ENCODE peak calls at places on chromosome 9, in seven cellular contexts. One of them, this sample, is unnamed.

GRCh38 chr9:86303316-86303975 is 21.1 kb upstream of the ISCA1 start:
- DNase-seq in left ventricle myocardium inferior: no peak
- DNase-seq in fibroblast of mammary gland: peak; percentile 9
- DNase-seq in heart left ventricle: no peak
- DNase-seq in RWPE1: peak; percentile 61
- DNase-seq in pancreas: no peak
- DNase-seq in endodermal cell: no peak
- DNase-seq in this sample: no peak

GRCh38 chr9:117247271-117247670 is 167.6 kb downstream of the ASTN2 start:
- DNase-seq in heart left ventricle: no peak
- DNase-seq in fibroblast of mammary gland: no peak
- DNase-seq in pancreas: no peak
- DNase-seq in endodermal cell: peak; percentile 61
- DNase-seq in left ventricle myocardium inferior: no peak
- DNase-seq in RWPE1: peak; percentile 26
- DNase-seq in this sample: no peak

GRCh38 chr9:130975932-130976841 is 32.8 kb upstream of the LAMC3 start:
- DNase-seq in fibroblast of mammary gland: no peak
- DNase-seq in endodermal cell: no peak
- DNase-seq in left ventricle myocardium inferior: no peak
- DNase-seq in heart left ventricle: no peak
- DNase-seq in pancreas: no peak
- DNase-seq in RWPE1: no peak
- DNase-seq in this sample: no peak

GRCh38 chr9:109935406-109936087 is 155.5 kb downstream of the PALM2AKAP2 start:
- DNase-seq in fibroblast of mammary gland: no peak
- DNase-seq in left ventricle myocardium inferior: no peak
- DNase-seq in pancreas: no peak
- DNase-seq in RWPE1: no peak
- DNase-seq in endodermal cell: no peak
- DNase-seq in heart left ventricle: no peak
- DNase-seq in this sample: no peak

GRCh38 chr9:70485273-70485858 is 70.9 kb upstream of the KLF9 start:
- DNase-seq in left ventricle myocardium inferior: peak; percentile 64
- DNase-seq in pancreas: no peak
- DNase-seq in heart left ventricle: no peak
- DNase-seq in endodermal cell: no peak
- DNase-seq in RWPE1: no peak
- DNase-seq in fibroblast of mammary gland: no peak
- DNase-seq in this sample: no peak

GRCh38 chr9:115739096-115739875 is 414.3 kb upstream of the PAPPA start:
- DNase-seq in fibroblast of mammary gland: peak; percentile 54
- DNase-seq in left ventricle myocardium inferior: no peak
- DNase-seq in heart left ventricle: no peak
- DNase-seq in endodermal cell: no peak
- DNase-seq in RWPE1: no peak
- DNase-seq in pancreas: no peak
- DNase-seq in this sample: no peak

GRCh38 chr9:92468206-92468605 is 14.1 kb downstream of the ASPN start:
- DNase-seq in left ventricle myocardium inferior: no peak
- DNase-seq in endodermal cell: no peak
- DNase-seq in RWPE1: peak; percentile 32
- DNase-seq in pancreas: no peak
- DNase-seq in heart left ventricle: no peak
- DNase-seq in fibroblast of mammary gland: peak; percentile 77
- DNase-seq in this sample: no peak

GRCh38 chr9:81686614-81687520 is 2.5 kb downstream of the TLE1 start:
- DNase-seq in left ventricle myocardium inferior: peak; percentile 79
- DNase-seq in endodermal cell: peak; percentile 93
- DNase-seq in fibroblast of mammary gland: peak; percentile 76
- DNase-seq in heart left ventricle: peak; percentile 84
- DNase-seq in RWPE1: peak; percentile 90
- DNase-seq in pancreas: peak; percentile 84
- DNase-seq in this sample: peak; percentile 84

GRCh38 chr9:2356391-2356790 is 265.2 kb upstream of the VLDLR start:
- DNase-seq in endodermal cell: no peak
- DNase-seq in RWPE1: no peak
- DNase-seq in pancreas: no peak
- DNase-seq in heart left ventricle: no peak
- DNase-seq in left ventricle myocardium inferior: no peak
- DNase-seq in fibroblast of mammary gland: no peak
- DNase-seq in this sample: no peak

GRCh38 chr9:3331801-3332200 is 194.0 kb downstream of the RFX3 start:
- DNase-seq in pancreas: no peak
- DNase-seq in heart left ventricle: no peak
- DNase-seq in endodermal cell: peak; percentile 51
- DNase-seq in fibroblast of mammary gland: no peak
- DNase-seq in left ventricle myocardium inferior: no peak
- DNase-seq in RWPE1: no peak
- DNase-seq in this sample: no peak

GRCh38 chr9:96868709-96869108 is 14.4 kb upstream of the ZNF782 start:
- DNase-seq in left ventricle myocardium inferior: no peak
- DNase-seq in RWPE1: no peak
- DNase-seq in pancreas: peak; percentile 79
- DNase-seq in endodermal cell: no peak
- DNase-seq in fibroblast of mammary gland: no peak
- DNase-seq in heart left ventricle: no peak
- DNase-seq in this sample: no peak

GRCh38 chr9:69071059-69071458 is 35.5 kb downstream of the FXN start:
- DNase-seq in left ventricle myocardium inferior: no peak
- DNase-seq in endodermal cell: no peak
- DNase-seq in pancreas: no peak
- DNase-seq in fibroblast of mammary gland: no peak
- DNase-seq in heart left ventricle: no peak
- DNase-seq in RWPE1: no peak
- DNase-seq in this sample: no peak

GRCh38 chr9:114386886-114387677 is 700 bp downstream of the AKNA start:
- DNase-seq in pancreas: no peak
- DNase-seq in left ventricle myocardium inferior: no peak
- DNase-seq in endodermal cell: no peak
- DNase-seq in fibroblast of mammary gland: no peak
- DNase-seq in heart left ventricle: peak; percentile 40
- DNase-seq in RWPE1: no peak
- DNase-seq in this sample: no peak

GRCh38 chr9:27303219-27303618 is 6.3 kb upstream of the EQTN start:
- DNase-seq in fibroblast of mammary gland: peak; percentile 50
- DNase-seq in RWPE1: no peak
- DNase-seq in left ventricle myocardium inferior: no peak
- DNase-seq in pancreas: no peak
- DNase-seq in heart left ventricle: no peak
- DNase-seq in endodermal cell: peak; percentile 63
- DNase-seq in this sample: no peak

GRCh38 chr9:14687042-14687719 is 6.1 kb downstream of the ZDHHC21 start:
- DNase-seq in fibroblast of mammary gland: peak; percentile 95
- DNase-seq in heart left ventricle: no peak
- DNase-seq in pancreas: no peak
- DNase-seq in endodermal cell: no peak
- DNase-seq in RWPE1: peak; percentile 20
- DNase-seq in left ventricle myocardium inferior: no peak
- DNase-seq in this sample: no peak

GRCh38 chr9:3963266-3964019 is 336.4 kb downstream of the GLIS3 start:
- DNase-seq in endodermal cell: no peak
- DNase-seq in left ventricle myocardium inferior: no peak
- DNase-seq in RWPE1: no peak
- DNase-seq in fibroblast of mammary gland: peak; percentile 94
- DNase-seq in heart left ventricle: peak; percentile 47
- DNase-seq in pancreas: no peak
- DNase-seq in this sample: no peak

GRCh38 chr9:100474950-100475276 is 2.0 kb downstream of the TMEFF1 start:
- DNase-seq in heart left ventricle: no peak
- DNase-seq in pancreas: no peak
- DNase-seq in RWPE1: no peak
- DNase-seq in endodermal cell: no peak
- DNase-seq in left ventricle myocardium inferior: no peak
- DNase-seq in fibroblast of mammary gland: no peak
- DNase-seq in this sample: no peak

GRCh38 chr9:69771775-69772418 is 12.1 kb upstream of the PTAR1 start:
- DNase-seq in pancreas: no peak
- DNase-seq in left ventricle myocardium inferior: no peak
- DNase-seq in fibroblast of mammary gland: peak; percentile 95
- DNase-seq in endodermal cell: no peak
- DNase-seq in heart left ventricle: no peak
- DNase-seq in RWPE1: no peak
- DNase-seq in this sample: no peak

GRCh38 chr9:99231708-99232107 is 9.6 kb downstream of the SEC61B start:
- DNase-seq in heart left ventricle: no peak
- DNase-seq in endodermal cell: peak; percentile 70
- DNase-seq in pancreas: no peak
- DNase-seq in RWPE1: peak; percentile 32
- DNase-seq in left ventricle myocardium inferior: no peak
- DNase-seq in fibroblast of mammary gland: peak; percentile 22
- DNase-seq in this sample: no peak

GRCh38 chr9:96392263-96392662 is 8.8 kb upstream of the SLC35D2 start:
- DNase-seq in heart left ventricle: no peak
- DNase-seq in left ventricle myocardium inferior: no peak
- DNase-seq in fibroblast of mammary gland: no peak
- DNase-seq in RWPE1: no peak
- DNase-seq in endodermal cell: no peak
- DNase-seq in pancreas: no peak
- DNase-seq in this sample: peak; percentile 40

GRCh38 chr9:91948061-91948422 is 2.0 kb downstream of the ROR2 start:
- DNase-seq in fibroblast of mammary gland: peak; percentile 69
- DNase-seq in heart left ventricle: no peak
- DNase-seq in RWPE1: no peak
- DNase-seq in endodermal cell: peak; percentile 76
- DNase-seq in pancreas: no peak
- DNase-seq in left ventricle myocardium inferior: no peak
- DNase-seq in this sample: peak; percentile 69

GRCh38 chr9:110969971-110970381 is 68.3 kb downstream of the LPAR1 start:
- DNase-seq in fibroblast of mammary gland: peak; percentile 63
- DNase-seq in RWPE1: peak; percentile 91
- DNase-seq in pancreas: no peak
- DNase-seq in left ventricle myocardium inferior: no peak
- DNase-seq in endodermal cell: no peak
- DNase-seq in heart left ventricle: no peak
- DNase-seq in this sample: no peak

GRCh38 chr9:109269839-109270238 is 51.0 kb downstream of the EPB41L4B start:
- DNase-seq in left ventricle myocardium inferior: no peak
- DNase-seq in endodermal cell: no peak
- DNase-seq in pancreas: no peak
- DNase-seq in fibroblast of mammary gland: no peak
- DNase-seq in RWPE1: no peak
- DNase-seq in heart left ventricle: no peak
- DNase-seq in this sample: no peak

GRCh38 chr9:113391917-113392316 is 9.2 kb downstream of the ALAD start:
- DNase-seq in endodermal cell: no peak
- DNase-seq in pancreas: no peak
- DNase-seq in left ventricle myocardium inferior: no peak
- DNase-seq in fibroblast of mammary gland: no peak
- DNase-seq in RWPE1: no peak
- DNase-seq in heart left ventricle: no peak
- DNase-seq in this sample: no peak

GRCh38 chr9:77562021-77562748 is 85.9 kb downstream of the GNA14 start:
- DNase-seq in left ventricle myocardium inferior: no peak
- DNase-seq in endodermal cell: no peak
- DNase-seq in heart left ventricle: no peak
- DNase-seq in RWPE1: no peak
- DNase-seq in fibroblast of mammary gland: no peak
- DNase-seq in pancreas: no peak
- DNase-seq in this sample: no peak

DNA sequence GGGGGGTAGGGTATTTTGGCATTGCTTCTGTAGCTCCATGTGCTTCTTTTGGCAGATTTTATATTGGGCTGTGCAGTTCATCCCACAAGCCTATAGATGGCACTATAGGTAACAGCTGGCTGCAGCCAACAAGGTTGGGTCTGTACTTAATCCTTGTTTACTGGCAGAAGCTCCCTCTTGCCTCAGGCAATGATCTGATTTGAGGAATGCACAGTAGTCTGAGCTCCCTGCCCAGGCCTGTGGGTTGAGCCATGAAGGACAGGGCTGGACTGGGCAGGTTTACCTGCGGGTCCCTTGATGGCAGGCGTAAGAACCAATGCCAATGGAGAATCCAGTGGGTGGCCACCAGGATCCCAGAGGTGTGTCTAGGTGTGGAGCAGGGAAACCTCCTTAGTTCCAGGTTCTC is 11.7 kb upstream of the OR1J2 start:
- DNase-seq in RWPE1: peak; percentile 79
- DNase-seq in fibroblast of mammary gland: peak; percentile 59
- DNase-seq in left ventricle myocardium inferior: no peak
- DNase-seq in endodermal cell: peak; percentile 79
- DNase-seq in pancreas: no peak
- DNase-seq in heart left ventricle: no peak
- DNase-seq in this sample: no peak
- TF ChIP-seq CTCF in RWPE1: peak; percentile 93
- TF ChIP-seq CTCF in fibroblast of mammary gland: peak; percentile 85
- TF ChIP-seq CTCF in left ventricle myocardium inferior: peak; percentile 66
- TF ChIP-seq CTCF in endodermal cell: peak; percentile 87
- TF ChIP-seq CTCF in pancreas: peak; percentile 40
- TF ChIP-seq CTCF in heart left ventricle: peak; percentile 37
- TF ChIP-seq CTCF in this sample: peak; percentile 78

GRCh38 chr9:132949709-132950108 is 5.3 kb upstream of the TSC1 start:
- DNase-seq in RWPE1: no peak
- DNase-seq in endodermal cell: no peak
- DNase-seq in heart left ventricle: no peak
- DNase-seq in pancreas: no peak
- DNase-seq in left ventricle myocardium inferior: no peak
- DNase-seq in fibroblast of mammary gland: no peak
- DNase-seq in this sample: no peak

GRCh38 chr9:132946216-132946615 is 1.8 kb upstream of the TSC1 start:
- DNase-seq in RWPE1: no peak
- DNase-seq in left ventricle myocardium inferior: no peak
- DNase-seq in endodermal cell: no peak
- DNase-seq in heart left ventricle: no peak
- DNase-seq in fibroblast of mammary gland: peak; percentile 7
- DNase-seq in pancreas: no peak
- DNase-seq in this sample: no peak

GRCh38 chr9:132946624-132947295 is 2.3 kb upstream of the TSC1 start:
- DNase-seq in endodermal cell: peak; percentile 84
- DNase-seq in pancreas: no peak
- DNase-seq in left ventricle myocardium inferior: no peak
- DNase-seq in RWPE1: peak; percentile 67
- DNase-seq in fibroblast of mammary gland: peak; percentile 48
- DNase-seq in heart left ventricle: peak; percentile 15
- DNase-seq in this sample: no peak

GRCh38 chr9:132947751-132948150 is 3.3 kb upstream of the TSC1 start:
- DNase-seq in heart left ventricle: no peak
- DNase-seq in fibroblast of mammary gland: no peak
- DNase-seq in pancreas: no peak
- DNase-seq in RWPE1: no peak
- DNase-seq in endodermal cell: no peak
- DNase-seq in left ventricle myocardium inferior: no peak
- DNase-seq in this sample: no peak

GRCh38 chr9:132948482-132949050 is 4.2 kb upstream of the TSC1 start:
- DNase-seq in endodermal cell: peak; percentile 61
- DNase-seq in heart left ventricle: no peak
- DNase-seq in RWPE1: no peak
- DNase-seq in left ventricle myocardium inferior: no peak
- DNase-seq in pancreas: no peak
- DNase-seq in fibroblast of mammary gland: no peak
- DNase-seq in this sample: no peak
- TF ChIP-seq CTCF in endodermal cell: no peak
- TF ChIP-seq CTCF in heart left ventricle: no peak
- TF ChIP-seq CTCF in RWPE1: no peak
- TF ChIP-seq CTCF in left ventricle myocardium inferior: no peak
- TF ChIP-seq CTCF in pancreas: no peak
- TF ChIP-seq CTCF in fibroblast of mammary gland: no peak
- TF ChIP-seq CTCF in this sample: no peak

GRCh38 chr9:72149231-72149975 is at the start of gene GDA:
- DNase-seq in left ventricle myocardium inferior: no peak
- DNase-seq in pancreas: peak; percentile 17
- DNase-seq in endodermal cell: peak; percentile 49
- DNase-seq in RWPE1: peak; percentile 42
- DNase-seq in fibroblast of mammary gland: no peak
- DNase-seq in heart left ventricle: no peak
- DNase-seq in this sample: no peak
- TF ChIP-seq CTCF in left ventricle myocardium inferior: no peak
- TF ChIP-seq CTCF in pancreas: no peak
- TF ChIP-seq CTCF in endodermal cell: no peak
- TF ChIP-seq CTCF in RWPE1: no peak
- TF ChIP-seq CTCF in fibroblast of mammary gland: no peak
- TF ChIP-seq CTCF in heart left ventricle: no peak
- TF ChIP-seq CTCF in this sample: no peak

GRCh38 chr9:34190996-34191892 is 12.4 kb downstream of the UBAP1 start:
- DNase-seq in left ventricle myocardium inferior: no peak
- DNase-seq in fibroblast of mammary gland: peak; percentile 54
- DNase-seq in RWPE1: no peak
- DNase-seq in heart left ventricle: no peak
- DNase-seq in pancreas: no peak
- DNase-seq in endodermal cell: peak; percentile 59
- DNase-seq in this sample: peak; percentile 24
- TF ChIP-seq CTCF in left ventricle myocardium inferior: peak; percentile 29
- TF ChIP-seq CTCF in fibroblast of mammary gland: peak; percentile 48
- TF ChIP-seq CTCF in RWPE1: peak; percentile 14
- TF ChIP-seq CTCF in heart left ventricle: no peak
- TF ChIP-seq CTCF in pancreas: no peak
- TF ChIP-seq CTCF in endodermal cell: peak; percentile 68
- TF ChIP-seq CTCF in this sample: peak; percentile 56